ENCODE peak calls at places on chromosomes 2 and 18, in six cellular contexts. One of them, this sample, is unnamed.
A peak's percentile ranks its signal among the peaks of the same experiment; 100 is the strongest.

GRCh38 chr2:96529376-96530143 is 7.0 kb upstream of the ARID5A start:
- DNase-seq in naive thymus-derived CD8-positive, alpha-beta T cell: no peak
- DNase-seq in transverse colon: no peak
- DNase-seq in adrenal gland: peak; percentile 12
- DNase-seq in anterior cingulate cortex: no peak
- DNase-seq in LoVo: no peak
- DNase-seq in this sample: no peak

GRCh38 chr2:147846382-147847081 is 1.7 kb downstream of the ACVR2A start:
- DNase-seq in transverse colon: no peak
- DNase-seq in naive thymus-derived CD8-positive, alpha-beta T cell: no peak
- DNase-seq in LoVo: no peak
- DNase-seq in anterior cingulate cortex: no peak
- DNase-seq in adrenal gland: no peak
- DNase-seq in this sample: no peak

GRCh38 chr2:98134138-98134537 is 47.2 kb downstream of the VWA3B start:
- DNase-seq in LoVo: no peak
- DNase-seq in transverse colon: no peak
- DNase-seq in adrenal gland: peak; percentile 16
- DNase-seq in anterior cingulate cortex: no peak
- DNase-seq in naive thymus-derived CD8-positive, alpha-beta T cell: peak; percentile 33
- DNase-seq in this sample: no peak

GRCh38 chr2:85394256-85394655 is 15.9 kb downstream of the CAPG start:
- DNase-seq in transverse colon: no peak
- DNase-seq in naive thymus-derived CD8-positive, alpha-beta T cell: no peak
- DNase-seq in anterior cingulate cortex: peak; percentile 68
- DNase-seq in adrenal gland: peak; percentile 56
- DNase-seq in LoVo: no peak
- DNase-seq in this sample: no peak

GRCh38 chr2:63424329-63425078 is 163.8 kb downstream of the WDPCP start:
- DNase-seq in naive thymus-derived CD8-positive, alpha-beta T cell: no peak
- DNase-seq in adrenal gland: no peak
- DNase-seq in transverse colon: no peak
- DNase-seq in LoVo: peak; percentile 75
- DNase-seq in anterior cingulate cortex: no peak
- DNase-seq in this sample: peak; percentile 4

GRCh38 chr2:105376789-105377231 is 22.0 kb downstream of the FHL2 start:
- DNase-seq in LoVo: no peak
- DNase-seq in anterior cingulate cortex: no peak
- DNase-seq in adrenal gland: no peak
- DNase-seq in transverse colon: no peak
- DNase-seq in naive thymus-derived CD8-positive, alpha-beta T cell: no peak
- DNase-seq in this sample: no peak

GRCh38 chr2:158024288-158024898 is 77.3 kb upstream of the UPP2 start:
- DNase-seq in naive thymus-derived CD8-positive, alpha-beta T cell: peak; percentile 54
- DNase-seq in transverse colon: peak; percentile 48
- DNase-seq in adrenal gland: no peak
- DNase-seq in anterior cingulate cortex: no peak
- DNase-seq in LoVo: peak; percentile 47
- DNase-seq in this sample: peak; percentile 16

GRCh38 chr18:37176307-37176934 is 347.5 kb downstream of the KIAA1328 start:
- DNase-seq in transverse colon: no peak
- DNase-seq in adrenal gland: no peak
- DNase-seq in LoVo: no peak
- DNase-seq in naive thymus-derived CD8-positive, alpha-beta T cell: no peak
- DNase-seq in anterior cingulate cortex: no peak
- DNase-seq in this sample: no peak

GRCh38 chr2:223969856-223970255 is 12.6 kb downstream of the MRPL44 start:
- DNase-seq in anterior cingulate cortex: no peak
- DNase-seq in LoVo: no peak
- DNase-seq in adrenal gland: no peak
- DNase-seq in transverse colon: no peak
- DNase-seq in naive thymus-derived CD8-positive, alpha-beta T cell: no peak
- DNase-seq in this sample: no peak

GRCh38 chr2:11746807-11747459 is 501 bp downstream of the LPIN1 start:
- DNase-seq in adrenal gland: no peak
- DNase-seq in anterior cingulate cortex: no peak
- DNase-seq in LoVo: no peak
- DNase-seq in transverse colon: no peak
- DNase-seq in naive thymus-derived CD8-positive, alpha-beta T cell: no peak
- DNase-seq in this sample: no peak

GRCh38 chr2:177295479-177295878 is 31.0 kb upstream of the NFE2L2 start:
- DNase-seq in transverse colon: no peak
- DNase-seq in naive thymus-derived CD8-positive, alpha-beta T cell: no peak
- DNase-seq in LoVo: no peak
- DNase-seq in anterior cingulate cortex: no peak
- DNase-seq in adrenal gland: no peak
- DNase-seq in this sample: no peak

GRCh38 chr2:124024491-124025348 is at the start of gene CNTNAP5:
- DNase-seq in transverse colon: peak; percentile 8
- DNase-seq in naive thymus-derived CD8-positive, alpha-beta T cell: no peak
- DNase-seq in adrenal gland: peak; percentile 35
- DNase-seq in anterior cingulate cortex: peak; percentile 47
- DNase-seq in LoVo: no peak
- DNase-seq in this sample: no peak

GRCh38 chr2:30335981-30336538 is 104.7 kb downstream of the LBH start:
- DNase-seq in LoVo: no peak
- DNase-seq in anterior cingulate cortex: no peak
- DNase-seq in naive thymus-derived CD8-positive, alpha-beta T cell: no peak
- DNase-seq in transverse colon: no peak
- DNase-seq in adrenal gland: no peak
- DNase-seq in this sample: no peak

GRCh38 chr2:19874726-19875125 is 27.1 kb downstream of the TTC32 start:
- DNase-seq in anterior cingulate cortex: no peak
- DNase-seq in naive thymus-derived CD8-positive, alpha-beta T cell: no peak
- DNase-seq in transverse colon: no peak
- DNase-seq in adrenal gland: no peak
- DNase-seq in LoVo: no peak
- DNase-seq in this sample: no peak

GRCh38 chr2:85717308-85718005 is 23.3 kb downstream of the GNLY start:
- DNase-seq in naive thymus-derived CD8-positive, alpha-beta T cell: no peak
- DNase-seq in LoVo: no peak
- DNase-seq in adrenal gland: no peak
- DNase-seq in anterior cingulate cortex: no peak
- DNase-seq in transverse colon: no peak
- DNase-seq in this sample: no peak

GRCh38 chr18:56257215-56257614 is 381.2 kb downstream of the TXNL1 start:
- DNase-seq in adrenal gland: no peak
- DNase-seq in anterior cingulate cortex: no peak
- DNase-seq in LoVo: peak; percentile 29
- DNase-seq in transverse colon: no peak
- DNase-seq in naive thymus-derived CD8-positive, alpha-beta T cell: no peak
- DNase-seq in this sample: no peak